ENCODE peak calls at places on chromosomes 16 and 17, in five cellular contexts. O, K, M, X and L are unnamed samples.
A peak's percentile ranks its signal among the peaks of the same experiment; 100 is the strongest.

GRCh38 chr16:17470002-17470870 is 524 bp downstream of the XYLT1 start:
- DNase-seq in X (no peak), O (peak; percentile 64), M (peak; percentile 67), K (no peak), L (peak; percentile 66)

GRCh38 chr17:27389542-27390140 is 66.6 kb upstream of the KSR1 start:
- DNase-seq in K (no peak), M (no peak), O (no peak), X (no peak), L (no peak)

GRCh38 chr17:34382586-34383224 is 19.7 kb upstream of the CCL1 start:
- DNase-seq in K (no peak), O (no peak), M (no peak), X (no peak), L (no peak)

GRCh38 chr16:89717310-89718197 is 3.1 kb downstream of the VPS9D1 start:
- DNase-seq in X (no peak), O (no peak), K (no peak), M (no peak), L (no peak)

GRCh38 chr17:307741-308507 is 44.7 kb downstream of the RPH3AL start:
- DNase-seq in X (no peak), O (peak; percentile 66), K (no peak), M (no peak), L (peak; percentile 22)

GRCh38 chr17:10629706-10630105 is 27.4 kb downstream of the MYH3 start:
- DNase-seq in X (no peak), O (no peak), M (no peak), K (no peak), L (no peak)

GRCh38 chr16:68412061-68412460 is 36.2 kb downstream of the SMPD3 start:
- DNase-seq in X (no peak), M (no peak), O (no peak), K (no peak), L (no peak)

GRCh38 chr16:87383522-87384161 is at the start of gene FBXO31:
- DNase-seq in X (peak; percentile 64), K (peak; percentile 93), M (peak; percentile 97), O (peak; percentile 94), L (peak; percentile 92)

GRCh38 chr17:10583834-10584233 is 34.4 kb upstream of the MYH2 start:
- DNase-seq in O (no peak), X (no peak), M (no peak), K (no peak), L (no peak)

GRCh38 chr17:50219939-50220465 is 18.6 kb upstream of the COL1A1 start:
- DNase-seq in M (no peak), O (no peak), X (no peak), K (peak; percentile 92), L (peak; percentile 89)

GRCh38 chr16:81740163-81740562 is 38.9 kb upstream of the PLCG2 start:
- DNase-seq in O (no peak), M (no peak), X (no peak), K (no peak), L (no peak)

GRCh38 chr16:86566966-86567700 is 504 bp downstream of the FOXC2 start:
- DNase-seq in M (no peak), X (no peak), O (no peak), K (peak; percentile 75), L (peak; percentile 86)

GRCh38 chr17:41891135-41892065 is 26.2 kb upstream of the KLHL11 start:
- DNase-seq in O (no peak), K (no peak), M (no peak), X (no peak), L (no peak)

GRCh38 chr16:55968221-55968620 is 93.0 kb upstream of the CES5A start:
- DNase-seq in X (no peak), O (no peak), M (no peak), K (no peak), L (no peak)

GRCh38 chr17:59619313-59620063 is at the start of gene CLTC:
- DNase-seq in M (peak; percentile 95), K (peak; percentile 99), O (peak; percentile 93), X (peak; percentile 95), L (peak; percentile 97)

GRCh38 chr17:71188811-71189492 is 931.9 kb upstream of the SOX9 start:
- DNase-seq in O (no peak), M (no peak), X (peak; percentile 96), K (peak; percentile 94), L (peak; percentile 3)
- H3K4me3 ChIP-seq in O (no peak overlapping the region), M (no peak overlapping the region), X (peak overlapping the region; percentile 26), K (no peak overlapping the region), L (no peak overlapping the region)

GRCh38 chr16:27852681-27853080 is 210.8 kb downstream of the GSG1L start:
- DNase-seq in O (no peak), K (no peak), X (no peak), M (no peak), L (no peak)
- H3K4me1 ChIP-seq in O (no peaks in the 10 kb centered on the region), K (peaks cover 2% of the 10 kb centered on the region), X (no peaks in the 10 kb centered on the region), M (no peaks in the 10 kb centered on the region), L (no peaks in the 10 kb centered on the region)

GRCh38 chr16:19348578-19349315 is 63.2 kb downstream of the CLEC19A start:
- DNase-seq in K (no peak), M (no peak), X (no peak), O (no peak), L (no peak)
- H3K4me3 ChIP-seq in K (no peak overlapping the region), M (no peak overlapping the region), X (no peak overlapping the region), O (no peak overlapping the region), L (no peak overlapping the region)

DNA sequence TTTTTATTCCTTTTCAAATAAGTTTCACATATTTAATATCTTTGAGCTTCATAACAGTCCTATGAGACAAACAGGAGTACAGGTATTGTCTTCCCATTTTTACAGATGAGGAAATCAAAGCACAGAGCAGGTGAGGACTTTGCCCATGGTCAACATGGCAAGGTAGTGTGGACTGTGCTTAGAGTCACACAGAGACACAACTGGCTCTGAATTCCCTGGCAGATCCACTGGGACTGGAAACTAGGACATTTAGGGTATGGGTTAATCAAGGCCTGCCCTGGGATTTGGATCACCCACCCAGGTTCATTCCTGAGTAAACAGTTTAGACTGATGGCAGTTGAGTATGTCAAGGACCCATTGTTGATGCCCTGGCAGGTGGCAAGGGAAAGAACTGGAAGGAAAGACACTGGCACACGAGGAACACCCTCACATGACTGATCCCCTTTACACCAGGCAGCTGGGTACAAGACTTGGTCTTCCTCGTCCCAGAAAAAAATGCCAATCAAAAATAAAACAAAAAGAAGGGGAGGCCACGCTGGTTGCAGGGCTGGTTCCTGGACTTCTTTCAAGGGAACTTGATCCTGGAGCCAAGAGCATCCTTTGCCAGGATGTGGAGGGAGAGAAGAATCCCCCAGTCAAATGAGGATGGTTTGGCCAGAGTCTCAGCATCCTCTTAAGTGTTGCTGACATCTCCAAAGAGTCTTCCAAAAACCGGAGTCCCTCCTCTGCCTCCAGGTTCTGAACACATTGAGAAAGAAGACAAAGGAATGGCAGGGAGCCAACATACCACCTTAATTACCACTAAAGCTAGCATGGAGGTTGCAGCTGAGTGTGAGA is 34.9 kb downstream of the CHD9 start:
- DNase-seq in X (no peak), O (no peak), M (no peak), K (no peak), L (peak; percentile 57)
- H3K4me1 ChIP-seq in X (peaks cover 8% of the 10 kb centered on the region), O (peaks cover 23% of the 10 kb centered on the region), M (no peaks in the 10 kb centered on the region), K (peaks cover 27% of the 10 kb centered on the region), L (peaks cover 83% of the 10 kb centered on the region)

GRCh38 chr17:45313927-45314760 is 2.7 kb downstream of the MAP3K14 start:
- DNase-seq in M (no peak), O (no peak), X (no peak), K (no peak), L (no peak)
- H3K4me3 ChIP-seq in M (peak overlapping the region; percentile 81), O (no peak overlapping the region), X (peak overlapping the region; percentile 78), K (no peak overlapping the region), L (peak overlapping the region; percentile 91)

GRCh38 chr16:84514874-84515835 is 10.7 kb upstream of the MEAK7 start:
- DNase-seq in K (no peak), X (no peak), M (peak; percentile 90), O (no peak), L (no peak)

GRCh38 chr16:84514295-84514873 is 9.9 kb upstream of the MEAK7 start:
- DNase-seq in M (no peak), O (no peak), K (no peak), X (no peak), L (no peak)

GRCh38 chr16:84519855-84520254 is 15.4 kb upstream of the MEAK7 start:
- DNase-seq in O (no peak), X (no peak), M (no peak), K (no peak), L (no peak)

GRCh38 chr16:84518804-84519341 is 14.4 kb upstream of the MEAK7 start:
- DNase-seq in M (peak; percentile 79), K (no peak), O (no peak), X (no peak), L (no peak)

DNA sequence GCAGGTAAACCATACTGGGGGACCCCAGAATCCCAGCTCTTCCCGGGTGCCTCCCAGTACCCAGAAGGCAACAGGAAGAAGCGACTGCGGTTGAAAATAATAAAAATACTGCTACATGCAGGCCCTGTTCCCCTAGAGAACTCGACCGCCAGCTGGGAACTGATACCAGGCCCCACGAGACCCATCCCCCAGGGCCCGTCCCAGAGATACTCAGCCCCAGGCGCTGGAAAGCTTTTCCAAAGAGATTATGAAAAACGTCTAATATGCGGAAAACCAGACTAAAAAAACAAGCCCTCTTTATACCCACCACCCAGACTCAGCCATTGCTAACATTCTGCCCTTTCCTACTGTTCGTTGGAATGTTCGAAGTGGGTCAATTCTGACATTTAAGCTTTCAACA is 12.9 kb upstream of the MEAK7 start:
- DNase-seq in K (no peak), O (no peak), X (no peak), M (no peak), L (no peak)
- H3K4me1 ChIP-seq in K (peaks cover 18% of the 10 kb centered on the region), O (no peaks in the 10 kb centered on the region), X (no peaks in the 10 kb centered on the region), M (peaks cover 76% of the 10 kb centered on the region), L (no peaks in the 10 kb centered on the region)

GRCh38 chr17:48550313-48551205 is 5.7 kb upstream of the HOXB2 start:
- DNase-seq in K (peak; percentile 35), M (no peak), O (no peak), X (no peak), L (no peak)
- H3K4me3 ChIP-seq in K (no peak overlapping the region), M (no peak overlapping the region), O (no peak overlapping the region), X (no peak overlapping the region), L (no peak overlapping the region)